ENCODE peak calls at places on chromosomes 16 and 17, in seven cellular contexts. Z is NCI-H226, B is NCI-H1694 treated with DMSO at 0.1 percent for 48 hours, C is NCI-H1092 treated with DMSO at 0.1 percent for 48 hours, K is EH, H is neural progenitor cell, G is NCI-H510A treated with DMSO at 0.1 percent for 48 hours. U is an unnamed sample.

GRCh38 chr16:799111-799947 is 1.2 kb downstream of the GNG13 start:
- DNase-seq in Z (no peak), B (no peak), C (no peak), K (no peak), H (no peak), G (no peak), U (no peak)

GRCh38 chr16:85878875-85879274 is 20.1 kb upstream of the IRF8 start:
- DNase-seq in Z (peak; percentile 52), B (no peak), C (no peak), K (peak; percentile 86), H (peak; percentile 22), G (no peak), U (peak; percentile 60)

GRCh38 chr17:79892457-79893236 is 53.4 kb upstream of the CBX4 start:
- DNase-seq in Z (no peak), B (no peak), C (no peak), K (no peak), H (no peak), G (peak; percentile 95), U (no peak)

GRCh38 chr17:73630531-73630930 is 13.7 kb downstream of the SDK2 start:
- DNase-seq in Z (no peak), B (no peak), C (no peak), K (no peak), H (peak; percentile 56), G (no peak), U (no peak)

GRCh38 chr16:13083687-13084086 is 182.3 kb downstream of the SHISA9 start:
- DNase-seq in Z (no peak), B (no peak), C (no peak), K (no peak), H (no peak), G (no peak), U (no peak)

GRCh38 chr17:72388765-72389473 is 268.1 kb downstream of the SOX9 start:
- DNase-seq in Z (no peak), B (no peak), C (no peak), K (peak; percentile 55), H (no peak), G (peak; percentile 20), U (no peak)

GRCh38 chr17:65277576-65277975 is 140.4 kb downstream of the RGS9 start:
- DNase-seq in Z (no peak), B (no peak), C (no peak), K (peak; percentile 72), H (no peak), G (no peak), U (peak; percentile 26)

GRCh38 chr16:1597154-1597553 is 14.7 kb downstream of the IFT140 start:
- DNase-seq in Z (no peak), B (no peak), C (no peak), K (no peak), H (no peak), G (no peak), U (no peak)

GRCh38 chr16:51053805-51054204 is 97.3 kb downstream of the SALL1 start:
- DNase-seq in Z (no peak), B (no peak), C (peak; percentile 10), K (no peak), H (no peak), G (peak; percentile 62), U (no peak)

GRCh38 chr17:67994827-67995567 is 1.3 kb downstream of the C17orf58 start:
- DNase-seq in Z (peak; percentile 68), B (peak; percentile 25), C (peak; percentile 60), K (peak; percentile 85), H (no peak), G (no peak), U (peak; percentile 84)

GRCh38 chr16:3158014-3158497 is 23.2 kb downstream of the ZNF213 start:
- DNase-seq in Z (peak; percentile 41), B (no peak), C (no peak), K (peak; percentile 41), H (peak; percentile 62), G (no peak), U (no peak)

GRCh38 chr17:49456172-49456965 is 38.7 kb upstream of the NGFR start:
- DNase-seq in Z (peak; percentile 98), B (no peak), C (no peak), K (peak; percentile 90), H (no peak), G (no peak), U (peak; percentile 34)